ENCODE peak calls at places on chromosomes 4 and X, in seven cellular contexts. One of them, this sample, is unnamed.

GRCh38 chrX:150476183-150476699 is 92.2 kb upstream of the MTM1 start:
- DNase-seq in choroid plexus epithelial cell: peak; percentile 48
- DNase-seq in tibial artery: no peak
- DNase-seq in BE2C: no peak
- DNase-seq in nephron progenitor cell: no peak
- DNase-seq in upper lobe of right lung: no peak
- DNase-seq in upper lobe of left lung: no peak
- DNase-seq in this sample: peak; percentile 16

GRCh38 chrX:68686684-68687045 is 39.2 kb downstream of the STARD8 start:
- DNase-seq in tibial artery: no peak
- DNase-seq in choroid plexus epithelial cell: peak; percentile 34
- DNase-seq in BE2C: no peak
- DNase-seq in nephron progenitor cell: no peak
- DNase-seq in upper lobe of left lung: no peak
- DNase-seq in upper lobe of right lung: no peak
- DNase-seq in this sample: no peak

GRCh38 chr4:184693056-184693455 is 40.8 kb downstream of the CENPU start:
- DNase-seq in upper lobe of left lung: no peak
- DNase-seq in BE2C: no peak
- DNase-seq in tibial artery: no peak
- DNase-seq in nephron progenitor cell: no peak
- DNase-seq in upper lobe of right lung: no peak
- DNase-seq in choroid plexus epithelial cell: peak; percentile 72
- DNase-seq in this sample: no peak

GRCh38 chr4:125951275-125951887 is 636.6 kb downstream of the FAT4 start:
- DNase-seq in upper lobe of right lung: no peak
- DNase-seq in upper lobe of left lung: no peak
- DNase-seq in tibial artery: no peak
- DNase-seq in nephron progenitor cell: no peak
- DNase-seq in BE2C: no peak
- DNase-seq in choroid plexus epithelial cell: peak; percentile 1
- DNase-seq in this sample: peak; percentile 6

GRCh38 chrX:48540015-48540350 is 469 bp downstream of the TBC1D25 start:
- DNase-seq in BE2C: no peak
- DNase-seq in tibial artery: no peak
- DNase-seq in nephron progenitor cell: no peak
- DNase-seq in choroid plexus epithelial cell: peak; percentile 61
- DNase-seq in upper lobe of right lung: no peak
- DNase-seq in upper lobe of left lung: no peak
- DNase-seq in this sample: no peak

GRCh38 chrX:22063284-22063683 is 31.2 kb downstream of the PHEX start:
- DNase-seq in tibial artery: no peak
- DNase-seq in choroid plexus epithelial cell: no peak
- DNase-seq in upper lobe of right lung: no peak
- DNase-seq in upper lobe of left lung: no peak
- DNase-seq in BE2C: no peak
- DNase-seq in nephron progenitor cell: peak; percentile 16
- DNase-seq in this sample: no peak

GRCh38 chr4:4555916-4556315 is 14.1 kb upstream of the STX18 start:
- DNase-seq in upper lobe of right lung: no peak
- DNase-seq in tibial artery: no peak
- DNase-seq in nephron progenitor cell: no peak
- DNase-seq in choroid plexus epithelial cell: peak; percentile 94
- DNase-seq in upper lobe of left lung: no peak
- DNase-seq in BE2C: no peak
- DNase-seq in this sample: peak; percentile 55

GRCh38 chrX:119495734-119496520 is 27.7 kb downstream of the SLC25A5 start:
- DNase-seq in upper lobe of left lung: no peak
- DNase-seq in choroid plexus epithelial cell: no peak
- DNase-seq in upper lobe of right lung: no peak
- DNase-seq in BE2C: no peak
- DNase-seq in tibial artery: no peak
- DNase-seq in nephron progenitor cell: no peak
- DNase-seq in this sample: no peak

GRCh38 chr4:7980036-7980435 is 40.4 kb upstream of the AFAP1 start:
- DNase-seq in tibial artery: no peak
- DNase-seq in nephron progenitor cell: no peak
- DNase-seq in upper lobe of right lung: no peak
- DNase-seq in BE2C: no peak
- DNase-seq in upper lobe of left lung: no peak
- DNase-seq in choroid plexus epithelial cell: no peak
- DNase-seq in this sample: no peak

GRCh38 chr4:115234405-115235093 is 121.1 kb upstream of the NDST4 start:
- DNase-seq in tibial artery: no peak
- DNase-seq in BE2C: peak; percentile 6
- DNase-seq in choroid plexus epithelial cell: peak; percentile 20
- DNase-seq in upper lobe of right lung: no peak
- DNase-seq in nephron progenitor cell: no peak
- DNase-seq in upper lobe of left lung: no peak
- DNase-seq in this sample: no peak

GRCh38 chrX:79366888-79367749 is at the start of gene ITM2A:
- DNase-seq in tibial artery: peak; percentile 27
- DNase-seq in BE2C: peak; percentile 9
- DNase-seq in nephron progenitor cell: peak; percentile 49
- DNase-seq in choroid plexus epithelial cell: peak; percentile 13
- DNase-seq in upper lobe of right lung: peak; percentile 55
- DNase-seq in upper lobe of left lung: peak; percentile 37
- DNase-seq in this sample: no peak

GRCh38 chr4:45539142-45539814 is 584.6 kb downstream of the GABRG1 start:
- DNase-seq in upper lobe of left lung: no peak
- DNase-seq in upper lobe of right lung: no peak
- DNase-seq in choroid plexus epithelial cell: no peak
- DNase-seq in tibial artery: no peak
- DNase-seq in nephron progenitor cell: no peak
- DNase-seq in BE2C: no peak
- DNase-seq in this sample: no peak

GRCh38 chrX:139202742-139203410 is 327.7 kb upstream of the F9 start:
- DNase-seq in upper lobe of right lung: no peak
- DNase-seq in choroid plexus epithelial cell: no peak
- DNase-seq in upper lobe of left lung: peak; percentile 54
- DNase-seq in tibial artery: no peak
- DNase-seq in nephron progenitor cell: peak; percentile 40
- DNase-seq in BE2C: no peak
- DNase-seq in this sample: no peak

GRCh38 chrX:122866527-122866926 is 317.6 kb upstream of the GRIA3 start:
- DNase-seq in nephron progenitor cell: no peak
- DNase-seq in choroid plexus epithelial cell: peak; percentile 83
- DNase-seq in upper lobe of left lung: no peak
- DNase-seq in tibial artery: no peak
- DNase-seq in upper lobe of right lung: no peak
- DNase-seq in BE2C: no peak
- DNase-seq in this sample: no peak

GRCh38 chr4:37845201-37845600 is 18.7 kb downstream of the PGM2 start:
- DNase-seq in BE2C: no peak
- DNase-seq in choroid plexus epithelial cell: no peak
- DNase-seq in nephron progenitor cell: no peak
- DNase-seq in tibial artery: no peak
- DNase-seq in upper lobe of left lung: no peak
- DNase-seq in upper lobe of right lung: no peak
- DNase-seq in this sample: no peak

GRCh38 chr4:109207060-109207459 is 95.4 kb downstream of the COL25A1 start:
- DNase-seq in tibial artery: no peak
- DNase-seq in upper lobe of right lung: no peak
- DNase-seq in upper lobe of left lung: no peak
- DNase-seq in choroid plexus epithelial cell: peak; percentile 83
- DNase-seq in nephron progenitor cell: no peak
- DNase-seq in BE2C: no peak
- DNase-seq in this sample: peak; percentile 36